ENCODE peak calls at places on chromosome 18, in eight cellular contexts. One of them, this sample, is unnamed.

GRCh38 chr18:23188391-23188790 is 53.1 kb downstream of the CABLES1 start:
- DNase-seq in Panc1: no peak
- DNase-seq in globus pallidus: no peak
- DNase-seq in frontal cortex: no peak
- DNase-seq in GDM1: no peak
- DNase-seq in osteocyte: no peak
- DNase-seq in iPS-NIHi11: no peak
- DNase-seq in C1 segment of cervical spinal cord: no peak
- DNase-seq in this sample: no peak

GRCh38 chr18:68735498-68736343 is 20.8 kb upstream of the TMX3 start:
- DNase-seq in iPS-NIHi11: peak
- DNase-seq in Panc1: peak
- DNase-seq in globus pallidus: no peak
- DNase-seq in osteocyte: no peak
- DNase-seq in frontal cortex: no peak
- DNase-seq in GDM1: no peak
- DNase-seq in C1 segment of cervical spinal cord: no peak
- DNase-seq in this sample: no peak

GRCh38 chr18:80023173-80023572 is 11.1 kb upstream of the RBFA start:
- DNase-seq in Panc1: no peak
- DNase-seq in osteocyte: no peak
- DNase-seq in C1 segment of cervical spinal cord: no peak
- DNase-seq in iPS-NIHi11: peak
- DNase-seq in globus pallidus: no peak
- DNase-seq in frontal cortex: no peak
- DNase-seq in GDM1: no peak
- DNase-seq in this sample: no peak

GRCh38 chr18:78905334-78905733 is 74.3 kb upstream of the SALL3 start:
- DNase-seq in GDM1: no peak
- DNase-seq in osteocyte: no peak
- DNase-seq in iPS-NIHi11: no peak
- DNase-seq in frontal cortex: no peak
- DNase-seq in globus pallidus: no peak
- DNase-seq in C1 segment of cervical spinal cord: no peak
- DNase-seq in Panc1: no peak
- DNase-seq in this sample: peak

GRCh38 chr18:70194227-70194890 is 11.1 kb downstream of the RTTN start:
- DNase-seq in C1 segment of cervical spinal cord: no peak
- DNase-seq in Panc1: no peak
- DNase-seq in osteocyte: no peak
- DNase-seq in globus pallidus: no peak
- DNase-seq in iPS-NIHi11: no peak
- DNase-seq in GDM1: no peak
- DNase-seq in frontal cortex: no peak
- DNase-seq in this sample: no peak

GRCh38 chr18:2627821-2628276 is 27.7 kb upstream of the SMCHD1 start:
- DNase-seq in C1 segment of cervical spinal cord: no peak
- DNase-seq in globus pallidus: no peak
- DNase-seq in GDM1: no peak
- DNase-seq in iPS-NIHi11: no peak
- DNase-seq in frontal cortex: no peak
- DNase-seq in osteocyte: no peak
- DNase-seq in Panc1: no peak
- DNase-seq in this sample: no peak

GRCh38 chr18:32802606-32803451 is 30.0 kb upstream of the KLHL14 start:
- DNase-seq in C1 segment of cervical spinal cord: no peak
- DNase-seq in frontal cortex: no peak
- DNase-seq in iPS-NIHi11: peak
- DNase-seq in GDM1: no peak
- DNase-seq in Panc1: no peak
- DNase-seq in globus pallidus: no peak
- DNase-seq in osteocyte: no peak
- DNase-seq in this sample: no peak

GRCh38 chr18:32771871-32772499 is 838 bp downstream of the KLHL14 start:
- DNase-seq in globus pallidus: no peak
- DNase-seq in frontal cortex: no peak
- DNase-seq in GDM1: no peak
- DNase-seq in iPS-NIHi11: peak
- DNase-seq in Panc1: no peak
- DNase-seq in C1 segment of cervical spinal cord: no peak
- DNase-seq in osteocyte: no peak
- DNase-seq in this sample: peak

GRCh38 chr18:22238681-22239080 is 69.3 kb downstream of the GATA6 start:
- DNase-seq in frontal cortex: no peak
- DNase-seq in iPS-NIHi11: no peak
- DNase-seq in GDM1: no peak
- DNase-seq in osteocyte: no peak
- DNase-seq in Panc1: no peak
- DNase-seq in C1 segment of cervical spinal cord: no peak
- DNase-seq in globus pallidus: no peak
- DNase-seq in this sample: no peak

GRCh38 chr18:48534364-48534763 is 4.5 kb upstream of the CTIF start:
- DNase-seq in frontal cortex: no peak
- DNase-seq in Panc1: no peak
- DNase-seq in osteocyte: no peak
- DNase-seq in GDM1: no peak
- DNase-seq in globus pallidus: no peak
- DNase-seq in C1 segment of cervical spinal cord: no peak
- DNase-seq in iPS-NIHi11: no peak
- DNase-seq in this sample: no peak

GRCh38 chr18:4264347-4264791 is 190.7 kb downstream of the DLGAP1 start:
- DNase-seq in globus pallidus: peak
- DNase-seq in Panc1: no peak
- DNase-seq in iPS-NIHi11: no peak
- DNase-seq in osteocyte: no peak
- DNase-seq in GDM1: no peak
- DNase-seq in C1 segment of cervical spinal cord: peak
- DNase-seq in frontal cortex: no peak
- DNase-seq in this sample: no peak

GRCh38 chr18:8084160-8084559 is 517.0 kb downstream of the PTPRM start:
- DNase-seq in frontal cortex: no peak
- DNase-seq in C1 segment of cervical spinal cord: no peak
- DNase-seq in osteocyte: no peak
- DNase-seq in iPS-NIHi11: peak
- DNase-seq in GDM1: peak
- DNase-seq in Panc1: no peak
- DNase-seq in globus pallidus: peak
- DNase-seq in this sample: no peak

GRCh38 chr18:1872274-1872673 is 699.0 kb downstream of the METTL4 start:
- DNase-seq in GDM1: no peak
- DNase-seq in iPS-NIHi11: no peak
- DNase-seq in globus pallidus: no peak
- DNase-seq in frontal cortex: no peak
- DNase-seq in Panc1: no peak
- DNase-seq in C1 segment of cervical spinal cord: no peak
- DNase-seq in osteocyte: no peak
- DNase-seq in this sample: no peak

GRCh38 chr18:76351961-76352581 is 143.0 kb downstream of the ZNF516 start:
- DNase-seq in frontal cortex: no peak
- DNase-seq in GDM1: no peak
- DNase-seq in globus pallidus: no peak
- DNase-seq in iPS-NIHi11: peak
- DNase-seq in C1 segment of cervical spinal cord: no peak
- DNase-seq in osteocyte: peak
- DNase-seq in Panc1: no peak
- DNase-seq in this sample: peak

GRCh38 chr18:41906528-41907256 is 48.3 kb upstream of the PIK3C3 start:
- DNase-seq in C1 segment of cervical spinal cord: no peak
- DNase-seq in iPS-NIHi11: peak
- DNase-seq in osteocyte: no peak
- DNase-seq in globus pallidus: peak
- DNase-seq in GDM1: no peak
- DNase-seq in frontal cortex: no peak
- DNase-seq in Panc1: peak
- DNase-seq in this sample: no peak

GRCh38 chr18:51290864-51291263 is 93.4 kb upstream of the MEX3C start:
- DNase-seq in GDM1: no peak
- DNase-seq in C1 segment of cervical spinal cord: no peak
- DNase-seq in iPS-NIHi11: no peak
- DNase-seq in Panc1: no peak
- DNase-seq in frontal cortex: no peak
- DNase-seq in globus pallidus: no peak
- DNase-seq in osteocyte: no peak
- DNase-seq in this sample: no peak

GRCh38 chr18:29849145-29849544 is 1193.4 kb downstream of the DSC3 start:
- DNase-seq in GDM1: no peak
- DNase-seq in osteocyte: no peak
- DNase-seq in C1 segment of cervical spinal cord: no peak
- DNase-seq in Panc1: no peak
- DNase-seq in globus pallidus: no peak
- DNase-seq in iPS-NIHi11: no peak
- DNase-seq in frontal cortex: no peak
- DNase-seq in this sample: no peak

GRCh38 chr18:35005963-35006577 is 35.1 kb upstream of the MAPRE2 start:
- DNase-seq in GDM1: peak
- DNase-seq in osteocyte: no peak
- DNase-seq in Panc1: peak
- DNase-seq in frontal cortex: peak
- DNase-seq in C1 segment of cervical spinal cord: no peak
- DNase-seq in globus pallidus: peak
- DNase-seq in iPS-NIHi11: peak
- DNase-seq in this sample: no peak

GRCh38 chr18:23998811-23999210 is 15.7 kb upstream of the TTC39C start:
- DNase-seq in globus pallidus: no peak
- DNase-seq in osteocyte: no peak
- DNase-seq in frontal cortex: no peak
- DNase-seq in Panc1: no peak
- DNase-seq in GDM1: no peak
- DNase-seq in C1 segment of cervical spinal cord: no peak
- DNase-seq in iPS-NIHi11: peak
- DNase-seq in this sample: no peak

GRCh38 chr18:59556265-59556664 is 141.0 kb downstream of the CCBE1 start:
- DNase-seq in iPS-NIHi11: no peak
- DNase-seq in GDM1: no peak
- DNase-seq in Panc1: no peak
- DNase-seq in osteocyte: no peak
- DNase-seq in C1 segment of cervical spinal cord: no peak
- DNase-seq in globus pallidus: no peak
- DNase-seq in frontal cortex: no peak
- DNase-seq in this sample: no peak

GRCh38 chr18:47932603-47933002 is 2.1 kb upstream of the SMAD2 start:
- DNase-seq in C1 segment of cervical spinal cord: no peak
- DNase-seq in globus pallidus: no peak
- DNase-seq in Panc1: no peak
- DNase-seq in frontal cortex: no peak
- DNase-seq in osteocyte: no peak
- DNase-seq in GDM1: no peak
- DNase-seq in iPS-NIHi11: no peak
- DNase-seq in this sample: no peak

GRCh38 chr18:22814329-22814703 is 118.8 kb upstream of the RBBP8 start:
- DNase-seq in C1 segment of cervical spinal cord: no peak
- DNase-seq in osteocyte: no peak
- DNase-seq in iPS-NIHi11: no peak
- DNase-seq in frontal cortex: no peak
- DNase-seq in GDM1: no peak
- DNase-seq in Panc1: no peak
- DNase-seq in globus pallidus: no peak
- DNase-seq in this sample: no peak

GRCh38 chr18:37570336-37570930 is 4.8 kb upstream of the CELF4 start:
- DNase-seq in Panc1: no peak
- DNase-seq in iPS-NIHi11: no peak
- DNase-seq in frontal cortex: no peak
- DNase-seq in C1 segment of cervical spinal cord: no peak
- DNase-seq in GDM1: no peak
- DNase-seq in globus pallidus: no peak
- DNase-seq in osteocyte: peak
- DNase-seq in this sample: no peak

GRCh38 chr18:70160075-70160678 is 45.3 kb downstream of the RTTN start:
- DNase-seq in Panc1: no peak
- DNase-seq in C1 segment of cervical spinal cord: no peak
- DNase-seq in iPS-NIHi11: no peak
- DNase-seq in globus pallidus: no peak
- DNase-seq in frontal cortex: no peak
- DNase-seq in GDM1: no peak
- DNase-seq in osteocyte: no peak
- DNase-seq in this sample: no peak

GRCh38 chr18:78713064-78713463 is 266.6 kb upstream of the SALL3 start:
- DNase-seq in iPS-NIHi11: peak
- DNase-seq in globus pallidus: no peak
- DNase-seq in C1 segment of cervical spinal cord: no peak
- DNase-seq in Panc1: no peak
- DNase-seq in osteocyte: no peak
- DNase-seq in frontal cortex: no peak
- DNase-seq in GDM1: no peak
- DNase-seq in this sample: no peak

GRCh38 chr18:75474332-75474731 is 46.8 kb upstream of the SMIM21 start:
- DNase-seq in osteocyte: no peak
- DNase-seq in iPS-NIHi11: no peak
- DNase-seq in GDM1: no peak
- DNase-seq in globus pallidus: no peak
- DNase-seq in C1 segment of cervical spinal cord: no peak
- DNase-seq in frontal cortex: no peak
- DNase-seq in Panc1: no peak
- DNase-seq in this sample: no peak

GRCh38 chr18:32010124-32010745 is 8.4 kb upstream of the RNF125 start:
- DNase-seq in globus pallidus: no peak
- DNase-seq in osteocyte: no peak
- DNase-seq in C1 segment of cervical spinal cord: no peak
- DNase-seq in iPS-NIHi11: no peak
- DNase-seq in Panc1: no peak
- DNase-seq in frontal cortex: no peak
- DNase-seq in GDM1: no peak
- DNase-seq in this sample: no peak

GRCh38 chr18:3455090-3455640 is 5.2 kb downstream of the TGIF1 start:
- DNase-seq in globus pallidus: no peak
- DNase-seq in iPS-NIHi11: no peak
- DNase-seq in C1 segment of cervical spinal cord: no peak
- DNase-seq in GDM1: no peak
- DNase-seq in Panc1: no peak
- DNase-seq in frontal cortex: no peak
- DNase-seq in osteocyte: no peak
- DNase-seq in this sample: no peak

GRCh38 chr18:70183441-70183840 is 22.0 kb downstream of the RTTN start:
- DNase-seq in Panc1: no peak
- DNase-seq in osteocyte: no peak
- DNase-seq in C1 segment of cervical spinal cord: no peak
- DNase-seq in GDM1: no peak
- DNase-seq in frontal cortex: no peak
- DNase-seq in iPS-NIHi11: no peak
- DNase-seq in globus pallidus: no peak
- DNase-seq in this sample: no peak

GRCh38 chr18:9575558-9575957 is 38.8 kb downstream of the PPP4R1 start:
- DNase-seq in C1 segment of cervical spinal cord: peak
- DNase-seq in iPS-NIHi11: peak
- DNase-seq in Panc1: peak
- DNase-seq in GDM1: no peak
- DNase-seq in globus pallidus: peak
- DNase-seq in frontal cortex: peak
- DNase-seq in osteocyte: peak
- DNase-seq in this sample: no peak

GRCh38 chr18:62717850-62718229 is 2.5 kb downstream of the PHLPP1 start:
- DNase-seq in iPS-NIHi11: no peak
- DNase-seq in Panc1: no peak
- DNase-seq in frontal cortex: no peak
- DNase-seq in osteocyte: no peak
- DNase-seq in C1 segment of cervical spinal cord: no peak
- DNase-seq in GDM1: no peak
- DNase-seq in globus pallidus: no peak
- DNase-seq in this sample: no peak

GRCh38 chr18:50405582-50406271 is 30.9 kb downstream of the SKA1 start:
- DNase-seq in frontal cortex: no peak
- DNase-seq in GDM1: no peak
- DNase-seq in C1 segment of cervical spinal cord: no peak
- DNase-seq in iPS-NIHi11: peak
- DNase-seq in osteocyte: no peak
- DNase-seq in globus pallidus: no peak
- DNase-seq in Panc1: no peak
- DNase-seq in this sample: no peak

GRCh38 chr18:31992836-31993575 is 25.6 kb upstream of the RNF125 start:
- DNase-seq in Panc1: no peak
- DNase-seq in GDM1: no peak
- DNase-seq in iPS-NIHi11: peak
- DNase-seq in frontal cortex: no peak
- DNase-seq in C1 segment of cervical spinal cord: no peak
- DNase-seq in osteocyte: no peak
- DNase-seq in globus pallidus: no peak
- DNase-seq in this sample: no peak

GRCh38 chr18:35691625-35692024 is 110.1 kb downstream of the GALNT1 start:
- DNase-seq in globus pallidus: no peak
- DNase-seq in GDM1: no peak
- DNase-seq in frontal cortex: no peak
- DNase-seq in Panc1: no peak
- DNase-seq in C1 segment of cervical spinal cord: no peak
- DNase-seq in iPS-NIHi11: no peak
- DNase-seq in osteocyte: no peak
- DNase-seq in this sample: no peak